ENCODE peak calls at places on chromosomes 12 and 14, in five cellular contexts. W is kidney tubule cell, Y is T-helper 2 cell, P is A673, J is endothelial cell. Q is an unnamed sample.

GRCh38 chr14:100832311-100832960 is 6.5 kb downstream of the MEG3 start:
- DNase-seq in Y (no peak), J (no peak), P (no peak), W (no peak), Q (no peak)

GRCh38 chr12:47602330-47602729 is 103.5 kb downstream of the RPAP3 start:
- DNase-seq in P (no peak), Y (no peak), J (no peak), W (no peak), Q (no peak)

GRCh38 chr12:7092229-7092985 is at the start of gene C1R:
- DNase-seq in Y (peak; percentile 42), P (peak; percentile 79), W (peak; percentile 67), J (peak; percentile 62), Q (peak; percentile 44)

GRCh38 chr12:7374423-7375144 is 69.4 kb downstream of the CD163L1 start:
- DNase-seq in Y (no peak), P (peak; percentile 48), J (peak; percentile 53), W (peak; percentile 33), Q (peak; percentile 16)

GRCh38 chr12:88897723-88898122 is 317.5 kb upstream of the KITLG start:
- DNase-seq in Y (no peak), W (peak; percentile 66), P (peak; percentile 14), J (no peak), Q (no peak)

GRCh38 chr12:124381454-124382207 is 86.7 kb downstream of the RFLNA start:
- DNase-seq in P (no peak), Y (no peak), J (no peak), W (peak; percentile 75), Q (no peak)

GRCh38 chr12:99852666-99853065 is 132.1 kb downstream of the ANKS1B start:
- DNase-seq in Y (no peak), W (no peak), J (no peak), P (peak; percentile 1), Q (no peak)

GRCh38 chr14:94173885-94174621 is at the start of gene PPP4R4:
- DNase-seq in P (peak; percentile 90), J (peak; percentile 94), W (peak; percentile 88), Y (peak; percentile 73), Q (peak; percentile 66)

GRCh38 chr12:82803201-82803600 is 116.5 kb downstream of the TMTC2 start:
- DNase-seq in Y (no peak), J (no peak), P (no peak), W (no peak), Q (no peak)

GRCh38 chr14:88482524-88482923 is 72.3 kb downstream of the PTPN21 start:
- DNase-seq in Y (no peak), W (no peak), P (no peak), J (no peak), Q (no peak)

GRCh38 chr12:3493225-3494049 is 2.4 kb downstream of the PRMT8 start:
- DNase-seq in W (no peak), J (no peak), P (no peak), Y (no peak), Q (no peak)

GRCh38 chr12:3802721-3803120 is 49.8 kb upstream of the CRACR2A start:
- DNase-seq in Y (no peak), W (no peak), P (no peak), J (no peak), Q (no peak)

GRCh38 chr12:64175254-64175945 is 46.7 kb downstream of the KICS2 start:
- DNase-seq in P (peak; percentile 50), Y (no peak), J (no peak), W (no peak), Q (no peak)

GRCh38 chr14:104434214-104435076 is 145.1 kb upstream of the C14orf180 start:
- DNase-seq in W (no peak), J (no peak), Y (no peak), P (no peak), Q (no peak)

GRCh38 chr12:56029166-56029519 is 8.3 kb downstream of the IKZF4 start:
- DNase-seq in Y (no peak), W (no peak), J (no peak), P (no peak), Q (no peak)

GRCh38 chr14:23608454-23608853 is 27.7 kb upstream of the DHRS2 start:
- DNase-seq in Y (no peak), W (no peak), J (no peak), P (no peak), Q (no peak)

GRCh38 chr12:119177056-119177325 is 1.7 kb upstream of the HSPB8 start:
- DNase-seq in P (no peak), W (no peak), J (no peak), Y (no peak), Q (no peak)

GRCh38 chr14:63499701-63500250 is 43.4 kb downstream of the PPP2R5E start:
- DNase-seq in J (no peak), W (no peak), Y (no peak), P (no peak), Q (no peak)

GRCh38 chr14:48973136-48973535 is 613.0 kb downstream of the RPS29 start:
- DNase-seq in W (peak; percentile 5), Y (no peak), P (no peak), J (no peak), Q (no peak)

GRCh38 chr12:49296836-49297694 is 2.1 kb downstream of the PRPH start:
- DNase-seq in J (no peak), W (peak; percentile 48), Y (no peak), P (no peak), Q (peak; percentile 83)

GRCh38 chr12:34603382-34604035 is 581.2 kb downstream of the ALG10 start:
- DNase-seq in Y (no peak), J (no peak), W (no peak), P (no peak), Q (no peak)

GRCh38 chr14:32438511-32438910 is 109.4 kb downstream of the AKAP6 start:
- DNase-seq in Y (no peak), W (no peak), P (no peak), J (no peak), Q (no peak)

GRCh38 chr14:90624732-90625444 is 191.3 kb downstream of the TTC7B start:
- DNase-seq in J (no peak), P (no peak), Y (no peak), W (peak; percentile 39), Q (no peak)

GRCh38 chr12:5873341-5873919 is 71.6 kb downstream of the ANO2 start:
- DNase-seq in W (no peak), Y (no peak), J (no peak), P (no peak), Q (no peak)

GRCh38 chr14:54787263-54787662 is 115.4 kb downstream of the GCH1 start:
- DNase-seq in J (no peak), P (peak; percentile 80), Y (no peak), W (no peak), Q (no peak)

GRCh38 chr12:95718772-95719171 is 71.8 kb downstream of the NTN4 start:
- DNase-seq in J (no peak), P (no peak), W (no peak), Y (no peak), Q (no peak)

GRCh38 chr14:49992901-49993335 is 100.0 kb downstream of the ARF6 start:
- DNase-seq in J (no peak), P (no peak), W (peak; percentile 90), Y (no peak), Q (no peak)

GRCh38 chr12:129961111-129961510 is 57.3 kb upstream of the TMEM132D start:
- DNase-seq in W (peak; percentile 28), J (no peak), Y (no peak), P (no peak), Q (no peak)

GRCh38 chr14:101019541-101019940 is 116.0 kb upstream of the RTL1 start:
- DNase-seq in Y (no peak), P (no peak), J (no peak), W (no peak), Q (no peak)

GRCh38 chr12:115267891-115268290 is 583.9 kb upstream of the TBX3 start:
- DNase-seq in P (no peak), Y (no peak), J (no peak), W (peak; percentile 4), Q (no peak)

GRCh38 chr12:71075743-71076142 is 82.1 kb downstream of the TSPAN8 start:
- DNase-seq in W (no peak), Y (no peak), P (peak; percentile 65), J (no peak), Q (no peak)

GRCh38 chr12:104057771-104058197 is 6.5 kb upstream of the HCFC2 start:
- DNase-seq in J (no peak), Y (no peak), P (peak; percentile 50), W (peak; percentile 25), Q (no peak)

GRCh38 chr12:89453121-89453520 is 71.5 kb downstream of the GALNT4 start:
- DNase-seq in P (peak; percentile 45), J (no peak), Y (no peak), W (no peak), Q (no peak)

GRCh38 chr14:87457727-87458126 is 535.3 kb downstream of the GALC start:
- DNase-seq in Y (no peak), P (no peak), J (no peak), W (no peak), Q (no peak)

GRCh38 chr12:59737725-59738463 is 142.1 kb downstream of the SLC16A7 start:
- DNase-seq in P (no peak), W (no peak), Y (no peak), J (no peak), Q (no peak)

GRCh38 chr12:40622246-40622838 is 69.9 kb upstream of the CNTN1 start:
- DNase-seq in J (peak; percentile 55), W (peak; percentile 58), Y (no peak), P (peak; percentile 61), Q (peak; percentile 31)

GRCh38 chr12:114411081-114411836 is 5.3 kb upstream of the TBX5 start:
- DNase-seq in P (no peak), W (no peak), Y (no peak), J (no peak), Q (no peak)

GRCh38 chr12:49941556-49942511 is 8.7 kb upstream of the AQP2 start:
- DNase-seq in W (no peak), P (no peak), Y (no peak), J (no peak), Q (no peak)

Q was measured in 8988T.